ENCODE peak calls at places on chromosomes 3 and 15, in four cellular contexts. X is psoas muscle; Y is breast epithelium; K is CD8-positive, alpha-beta T cell. Q is an unnamed sample. For H3K36me3, the result is how much of the 10 kb centered on the place peaks cover.

GRCh38 chr3:53183514-53183913 is 22.5 kb downstream of the PRKCD start:
- DNase-seq in X (no peak), K (no peak), Y (no peak), Q (no peak)

GRCh38 chr3:44419923-44420650 is 57.4 kb downstream of the ZNF445 start:
- DNase-seq in Y (no peak), X (no peak), K (no peak), Q (no peak)

GRCh38 chr3:190449801-190450200 is at the start of gene TMEM207:
- DNase-seq in K (no peak), Y (no peak), X (no peak), Q (no peak)

GRCh38 chr3:188197388-188197847 is 43.5 kb downstream of the LPP start:
- DNase-seq in Y (no peak), X (no peak), K (no peak), Q (no peak)

GRCh38 chr15:92813440-92813839 is 86.7 kb upstream of the CHD2 start:
- DNase-seq in X (no peak), Y (no peak), K (peak), Q (no peak)

GRCh38 chr3:140247775-140248174 is 312.8 kb downstream of the CLSTN2 start:
- DNase-seq in Y (no peak), X (no peak), K (no peak), Q (no peak)

GRCh38 chr15:68776477-68777270 is 44.0 kb downstream of the ANP32A start:
- DNase-seq in K (no peak), Y (no peak), X (no peak), Q (no peak)

GRCh38 chr3:44047796-44048195 is 193.9 kb upstream of the TOPAZ1 start:
- DNase-seq in K (no peak), X (no peak), Y (no peak), Q (no peak)

GRCh38 chr3:21934576-21934975 is 183.6 kb upstream of the ZNF385D start:
- DNase-seq in X (no peak), K (no peak), Y (no peak), Q (no peak)

DNA sequence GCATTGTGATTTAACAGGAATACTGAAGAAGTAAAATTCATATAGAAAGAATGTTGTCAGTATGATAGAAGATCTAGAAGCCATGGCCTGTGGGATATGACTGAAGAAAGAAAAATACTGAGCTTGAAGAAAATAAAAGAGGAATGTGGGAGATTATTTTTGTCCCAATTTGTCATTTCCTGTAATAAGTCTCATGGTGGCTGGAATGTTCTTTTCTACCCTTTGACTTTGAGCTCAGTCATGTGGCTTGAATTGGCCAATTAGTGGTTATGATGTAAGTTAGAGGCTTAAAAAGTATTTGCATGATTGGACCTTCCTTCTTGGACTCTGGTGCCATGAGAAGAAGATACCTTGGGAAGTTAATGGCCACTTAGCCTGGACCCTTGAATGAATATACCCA is 14.1 kb downstream of the APH1B start:
- DNase-seq in K (no peak), Y (no peak), X (no peak), Q (no peak)
- H3K27ac ChIP-seq in K (no peak), Y (no peak), X (peak), Q (no peak)

DNA sequence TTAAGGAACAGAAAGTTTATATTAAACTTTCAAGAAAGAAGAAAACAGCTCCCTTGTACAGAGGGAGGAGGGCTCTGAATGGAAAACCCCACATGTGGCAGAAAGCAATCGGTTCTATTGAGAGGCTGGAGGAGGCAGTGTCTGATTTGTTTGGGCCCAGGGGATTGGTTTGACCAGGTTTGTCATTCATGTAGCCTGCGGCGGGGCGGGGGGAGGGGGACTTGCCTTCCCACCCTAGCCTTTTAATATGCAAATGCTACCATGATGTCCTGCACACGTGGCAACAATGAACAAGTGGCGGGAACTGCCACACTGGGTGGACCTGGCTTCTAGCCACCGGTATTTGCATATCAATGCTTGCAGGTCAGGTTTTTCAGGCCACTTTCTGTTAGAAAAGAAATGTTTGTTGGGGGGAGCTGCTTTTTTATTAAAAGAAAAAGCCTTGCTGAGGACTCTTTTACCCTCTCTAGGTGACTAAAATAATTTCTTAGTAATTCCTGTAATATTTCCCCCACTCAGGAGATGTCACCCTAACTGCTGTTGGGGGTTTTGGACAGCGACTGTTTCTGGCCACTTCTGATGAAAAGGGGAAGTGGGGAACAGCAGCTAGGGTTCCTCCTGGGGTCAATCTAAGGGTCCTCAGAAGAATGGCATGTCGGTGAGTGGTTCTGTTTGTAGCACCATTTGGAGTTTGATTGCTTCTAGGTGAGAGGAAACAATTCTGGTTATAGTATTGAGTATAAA is 691.2 kb downstream of the TBL1XR1 start:
- DNase-seq in X (no peak), Y (no peak), K (no peak), Q (no peak)
- H3K4me3 ChIP-seq in X (no peak), Y (no peak), K (no peak), Q (no peak)

DNA sequence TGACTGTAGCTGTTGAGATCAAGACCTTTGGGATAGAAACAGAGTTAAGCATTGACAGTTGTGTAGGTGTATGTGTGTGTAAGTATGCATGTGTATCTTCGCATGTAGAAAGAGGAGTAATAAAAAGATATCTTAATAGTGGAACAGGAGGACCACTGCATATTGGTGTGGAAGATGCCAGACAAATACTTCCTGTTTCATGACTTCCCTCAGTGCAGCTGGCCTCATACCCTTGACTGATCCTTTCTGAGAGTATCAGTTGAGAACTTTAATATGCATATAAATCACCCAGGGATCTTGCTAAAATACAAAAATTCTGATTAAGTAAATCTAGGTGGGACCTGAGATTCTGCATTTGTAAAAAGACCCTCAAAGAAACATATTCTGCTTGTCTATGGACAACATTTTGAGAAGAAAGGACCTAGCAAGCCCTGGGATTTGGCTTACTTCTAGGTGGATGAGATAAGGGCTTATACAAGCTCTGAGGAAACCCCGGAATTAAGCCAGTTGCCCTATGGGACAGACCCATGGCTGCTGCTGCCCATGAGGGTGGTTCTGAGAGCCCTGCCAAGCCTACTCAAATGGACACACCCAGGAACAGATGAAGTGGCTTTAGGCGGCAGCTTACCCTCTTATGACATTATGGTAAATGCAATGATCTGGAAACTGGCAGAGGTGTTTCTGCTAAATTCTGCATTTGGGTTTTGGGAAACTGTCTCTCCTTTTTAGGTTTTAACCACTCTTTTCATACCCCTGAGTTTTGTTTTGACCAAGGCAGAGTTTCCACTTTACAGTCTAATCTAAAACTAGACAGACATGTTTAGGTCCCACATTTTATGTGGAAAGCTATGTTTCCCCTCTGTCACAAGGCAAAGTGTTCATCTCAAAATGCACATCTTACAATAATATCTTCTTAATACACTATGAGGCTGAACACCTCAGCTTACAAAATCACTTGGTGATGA is 8.8 kb upstream of the ZBED2 start:
- DNase-seq in X (no peak), K (no peak), Y (no peak), Q (no peak)
- H3K36me3 ChIP-seq in X (under half), K (under half), Y (under half), Q (under half)

GRCh38 chr15:99476413-99477222 is 89.2 kb upstream of the MEF2A start:
- DNase-seq in Y (no peak), K (peak), X (peak), Q (no peak)
- H3K27ac ChIP-seq in Y (peak), K (no peak), X (peak), Q (peak)

GRCh38 chr15:31360843-31361763 is 34.5 kb downstream of the KLF13 start:
- DNase-seq in K (peak), X (no peak), Y (no peak), Q (peak)

GRCh38 chr15:31360158-31360561 is 33.5 kb downstream of the KLF13 start:
- DNase-seq in X (no peak), Y (no peak), K (no peak), Q (no peak)

GRCh38 chr15:31362886-31363285 is 36.3 kb downstream of the KLF13 start:
- DNase-seq in K (no peak), X (no peak), Y (no peak), Q (no peak)

GRCh38 chr15:31361764-31362120 is 35.1 kb downstream of the KLF13 start:
- DNase-seq in Y (no peak), X (no peak), K (no peak), Q (no peak)

DNA sequence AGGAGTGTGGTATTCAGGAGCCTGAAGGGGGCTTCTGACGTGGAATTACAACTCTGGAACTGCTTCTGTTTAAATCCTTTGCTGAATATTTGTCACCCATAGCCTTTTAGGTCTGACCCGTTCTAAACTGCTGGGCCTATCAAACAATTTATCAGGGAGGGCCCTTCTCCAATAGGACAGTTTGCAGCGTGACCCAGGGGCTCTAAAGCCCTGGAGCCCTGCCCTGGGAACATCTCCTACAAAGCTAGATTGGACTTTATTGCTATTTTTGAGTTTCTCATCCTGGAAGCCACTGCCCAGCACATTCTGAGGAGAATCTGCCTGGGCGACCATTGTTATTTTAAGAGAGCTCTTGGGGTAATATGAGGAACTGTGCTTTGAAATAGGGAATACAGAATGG is 35.5 kb downstream of the KLF13 start:
- DNase-seq in X (no peak), Y (no peak), K (no peak), Q (no peak)
- H3K4me3 ChIP-seq in X (no peak), Y (no peak), K (peak), Q (no peak)

GRCh38 chr15:28289694-28290463 is 32.1 kb downstream of the HERC2 start:
- DNase-seq in Y (no peak), K (no peak), X (no peak), Q (no peak)
- H3K36me3 ChIP-seq in Y (under half), K (under half), X (under half), Q (under half)

GRCh38 chr3:17430574-17430973 is 311.9 kb downstream of the TBC1D5 start:
- DNase-seq in Y (no peak), K (no peak), X (no peak), Q (no peak)
- H3K27ac ChIP-seq in Y (no peak), K (no peak), X (no peak), Q (no peak)